ENCODE peak calls at places on chromosomes 12 and 14, in nine cellular contexts. V is activated CD4-positive, alpha-beta T cell treated with anti-CD3 and anti-CD28 coated beads for 1 hour; O is sigmoid colon; M is GM06990; U is mucosa of gallbladder; J is T-cell; X is T follicular helper cell; R is NCI-H1092; T is stimulated activated CD4-positive, alpha-beta T cell treated with anti-CD3 and anti-CD28 coated beads, Interleukin-15, amount 100 ng/mL, for 24 hours. N is an unnamed sample.

GRCh38 chr12:75289678-75290200 is 40.4 kb downstream of the CAPS2 start:
- DNase-seq in J (no peak), M (no peak), X (no peak), R (no peak), T (no peak), V (no peak), U (no peak), O (no peak), N (no peak)

GRCh38 chr14:78162202-78162601 is 8.0 kb upstream of the NRXN3 start:
- DNase-seq in M (no peak), X (no peak), J (no peak), V (no peak), T (no peak), U (no peak), R (no peak), O (no peak), N (no peak)

GRCh38 chr14:78501901-78502300 is 331.7 kb downstream of the NRXN3 start:
- DNase-seq in U (no peak), R (no peak), M (no peak), X (no peak), V (no peak), O (no peak), T (no peak), J (no peak), N (no peak)

GRCh38 chr12:72499244-72499643 is 227.1 kb downstream of the TRHDE start:
- DNase-seq in R (no peak), X (no peak), V (no peak), J (no peak), U (no peak), O (no peak), M (no peak), T (no peak), N (no peak)

GRCh38 chr12:1628671-1629337 is at the start of gene WNT5B:
- DNase-seq in X (no peak), J (no peak), T (no peak), R (no peak), U (no peak), O (no peak), V (no peak), M (no peak), N (no peak)

GRCh38 chr14:104872469-104873341 is 7.6 kb downstream of the CEP170B start:
- DNase-seq in V (no peak), O (no peak), X (no peak), T (no peak), J (no peak), U (no peak), M (peak; percentile 19), R (no peak), N (peak; percentile 12)

GRCh38 chr12:111446044-111446581 is 40.4 kb downstream of the SH2B3 start:
- DNase-seq in M (no peak), J (no peak), V (no peak), T (no peak), R (peak; percentile 49), X (no peak), O (peak; percentile 75), U (no peak), N (no peak)

GRCh38 chr12:91182664-91183455 is at the start of gene DCN:
- DNase-seq in U (no peak), O (no peak), J (no peak), T (no peak), X (no peak), M (no peak), V (no peak), R (no peak), N (no peak)

GRCh38 chr12:95974358-95974757 is 21.8 kb downstream of the HAL start:
- DNase-seq in O (no peak), U (no peak), V (no peak), X (no peak), M (no peak), T (no peak), J (no peak), R (no peak), N (no peak)

GRCh38 chr14:43687866-43688265 is 819.2 kb downstream of the FSCB start:
- DNase-seq in U (no peak), T (no peak), X (no peak), O (no peak), M (no peak), R (no peak), J (no peak), V (no peak), N (no peak)

GRCh38 chr14:64092940-64093339 is 201.2 kb downstream of the ESR2 start:
- DNase-seq in X (no peak), T (no peak), J (no peak), V (no peak), O (no peak), R (no peak), M (no peak), U (no peak), N (no peak)